ENCODE peak calls at places on chromosomes 16 and 17, in seven cellular contexts. M, G, J, O, T, Z and C are unnamed samples.

GRCh38 chr16:9521749-9522370 is 430.4 kb downstream of the HAPSTR1 start:
- DNase-seq in Z (no peak), T (no peak), J (no peak), M (peak; percentile 36), O (no peak), G (no peak), C (no peak)

GRCh38 chr16:88970539-88971065 is 6.4 kb downstream of the CBFA2T3 start:
- DNase-seq in Z (no peak), M (no peak), J (no peak), O (no peak), G (no peak), T (no peak), C (no peak)

GRCh38 chr17:14469971-14470370 is 169.1 kb downstream of the HS3ST3B1 start:
- DNase-seq in G (no peak), T (no peak), O (no peak), M (no peak), Z (no peak), J (no peak), C (no peak)

GRCh38 chr16:3674513-3675295 is 20.2 kb downstream of the DNASE1 start:
- DNase-seq in M (no peak), G (no peak), Z (no peak), J (no peak), O (no peak), T (no peak), C (no peak)

GRCh38 chr16:525520-526180 is 1.9 kb upstream of the CAPN15 start:
- DNase-seq in G (peak; percentile 72), Z (peak; percentile 62), M (no peak), J (no peak), O (no peak), T (peak; percentile 57), C (peak; percentile 81)

GRCh38 chr17:8643855-8644506 is 13.5 kb upstream of the MYH10 start:
- DNase-seq in Z (no peak), M (peak; percentile 79), T (no peak), O (no peak), G (no peak), J (no peak), C (no peak)

GRCh38 chr17:50272246-50272645 is 2.0 kb upstream of the TMEM92 start:
- DNase-seq in Z (no peak), T (no peak), M (no peak), O (peak; percentile 36), G (no peak), J (no peak), C (no peak)

GRCh38 chr16:79360267-79360666 is 240.3 kb downstream of the MAF start:
- DNase-seq in O (no peak), J (no peak), T (no peak), M (no peak), Z (no peak), G (no peak), C (no peak)

GRCh38 chr16:752008-752315 is 8.6 kb upstream of the MSLN start:
- DNase-seq in T (no peak), G (no peak), M (no peak), Z (no peak), J (no peak), O (no peak), C (no peak)

GRCh38 chr16:26963109-26963508 is 103.6 kb upstream of the C16orf82 start:
- DNase-seq in G (peak; percentile 12), Z (no peak), O (peak; percentile 27), M (peak; percentile 12), T (peak; percentile 8), J (peak; percentile 59), C (no peak)

GRCh38 chr17:44216173-44216572 is 3.3 kb downstream of the UBTF start:
- DNase-seq in Z (peak; percentile 71), M (no peak), O (no peak), T (no peak), J (no peak), G (no peak), C (no peak)

GRCh38 chr17:34099859-34100258 is 155.2 kb upstream of the CCL2 start:
- DNase-seq in M (no peak), T (no peak), O (no peak), Z (no peak), G (no peak), J (no peak), C (no peak)

GRCh38 chr17:64694207-64694606 is 32.1 kb upstream of the SMURF2 start:
- DNase-seq in T (peak; percentile 99), O (no peak), G (peak; percentile 87), Z (no peak), M (peak; percentile 98), J (no peak), C (no peak)

GRCh38 chr17:66275651-66276050 is 26.8 kb upstream of the PRKCA start:
- DNase-seq in O (no peak), T (peak; percentile 97), Z (no peak), G (peak; percentile 97), M (peak; percentile 80), J (no peak), C (peak; percentile 81)

GRCh38 chr16:5905935-5906334 is 808.3 kb upstream of the EEF2KMT start:
- DNase-seq in J (no peak), M (no peak), T (no peak), O (no peak), Z (no peak), G (no peak), C (no peak)

GRCh38 chr17:60640503-60640902 is 37.1 kb upstream of the BCAS3 start:
- DNase-seq in T (no peak), M (peak; percentile 50), J (no peak), O (no peak), Z (no peak), G (peak; percentile 49), C (no peak)

GRCh38 chr16:58516768-58517107 is 1.4 kb downstream of the SETD6 start:
- DNase-seq in T (no peak), Z (no peak), J (no peak), G (no peak), O (no peak), M (no peak), C (no peak)

GRCh38 chr16:86609661-86610060 is 31.3 kb downstream of the FOXL1 start:
- DNase-seq in Z (no peak), G (no peak), O (no peak), M (no peak), T (no peak), J (no peak), C (no peak)

GRCh38 chr17:49680314-49680713 is 2.4 kb upstream of the SPOP start:
- DNase-seq in Z (no peak), J (no peak), G (no peak), M (no peak), T (no peak), O (no peak), C (no peak)

GRCh38 chr16:89031715-89032659 is 55.0 kb upstream of the CBFA2T3 start:
- DNase-seq in O (no peak), M (no peak), G (no peak), Z (peak; percentile 71), T (no peak), J (no peak), C (no peak)

GRCh38 chr17:69943058-69943457 is 132.0 kb upstream of the KCNJ16 start:
- DNase-seq in G (no peak), J (no peak), M (no peak), Z (no peak), T (no peak), O (no peak), C (no peak)

GRCh38 chr16:62068747-62069146 is 32.5 kb upstream of the CDH8 start:
- DNase-seq in G (peak; percentile 24), M (peak; percentile 20), Z (no peak), O (peak; percentile 7), J (peak; percentile 48), T (no peak), C (no peak)

GRCh38 chr17:68792042-68792685 is 163.0 kb downstream of the ABCA8 start:
- DNase-seq in G (no peak), O (no peak), Z (no peak), M (no peak), T (no peak), J (no peak), C (no peak)

GRCh38 chr17:16969931-16970906 is 1.7 kb downstream of the TNFRSF13B start:
- DNase-seq in Z (no peak), O (no peak), T (no peak), J (no peak), G (no peak), M (no peak), C (no peak)

GRCh38 chr17:22267019-22267418 is 574.7 kb downstream of the KCNJ18 start:
- DNase-seq in M (no peak), Z (no peak), O (no peak), T (no peak), G (no peak), J (no peak), C (no peak)
- H3K9me3 ChIP-seq in M (no peaks in the 10 kb centered on the region), Z (no peaks in the 10 kb centered on the region), O (no peaks in the 10 kb centered on the region), T (peaks cover 28% of the 10 kb centered on the region), G (no peaks in the 10 kb centered on the region), J (no peaks in the 10 kb centered on the region), C (no peaks in the 10 kb centered on the region)

DNA sequence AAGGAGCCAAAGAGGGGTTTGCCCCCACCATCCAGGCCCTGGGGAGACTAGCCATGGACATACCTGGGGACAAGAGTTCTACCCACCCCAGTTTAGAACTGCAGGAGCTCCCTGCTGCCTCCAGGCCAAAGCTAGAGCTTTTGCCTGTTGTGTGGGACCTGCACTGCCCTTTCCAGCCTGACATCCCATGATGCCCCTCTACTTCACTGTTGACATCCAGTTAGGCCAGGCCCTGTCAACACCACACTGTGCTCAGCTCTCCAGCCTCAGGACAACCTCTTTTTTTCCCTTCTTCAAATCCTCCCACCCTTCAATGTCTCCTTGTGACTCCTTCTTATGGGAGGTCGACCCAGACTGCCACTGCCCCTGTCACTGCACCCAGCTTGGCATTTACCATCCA is 19.8 kb upstream of the CBFB start:
- DNase-seq in Z (no peak), O (no peak), J (no peak), T (no peak), M (no peak), G (no peak), C (no peak)
- TF ChIP-seq REST in Z (no peak), O (no peak), J (no peak), T (no peak), M (no peak), G (no peak), C (no peak)

GRCh38 chr17:47295874-47296255 is 27.9 kb upstream of the EFCAB13 start:
- DNase-seq in J (no peak), O (no peak), G (no peak), Z (no peak), T (no peak), M (no peak), C (no peak)
- H3K9me3 ChIP-seq in J (no peaks in the 10 kb centered on the region), O (no peaks in the 10 kb centered on the region), G (no peaks in the 10 kb centered on the region), Z (no peaks in the 10 kb centered on the region), T (no peaks in the 10 kb centered on the region), M (no peaks in the 10 kb centered on the region), C (no peaks in the 10 kb centered on the region)

DNA sequence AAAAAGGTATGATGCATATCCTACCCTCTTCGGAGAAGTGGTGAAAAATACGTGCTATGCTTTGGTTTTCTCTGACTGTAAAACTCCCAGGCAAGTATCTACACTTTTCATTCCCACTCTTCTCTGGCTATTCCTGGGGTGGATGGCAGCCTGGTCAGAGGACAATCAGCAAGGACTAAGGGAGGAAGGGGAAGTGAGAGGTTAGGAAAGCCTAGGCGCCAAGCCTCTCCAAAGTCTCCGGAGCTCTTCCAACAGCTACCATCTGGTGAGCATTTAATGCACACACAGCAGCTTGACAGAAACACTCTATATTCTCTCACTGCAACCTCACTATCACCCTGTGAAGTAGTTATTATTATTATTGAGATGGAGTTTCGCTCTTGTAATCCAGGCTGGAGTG is 65.0 kb downstream of the WSCD1 start:
- DNase-seq in M (no peak), G (no peak), T (no peak), O (no peak), J (no peak), Z (no peak), C (no peak)
- TF ChIP-seq REST in M (no peak), G (no peak), T (no peak), O (no peak), J (no peak), Z (no peak), C (no peak)

GRCh38 chr16:35447010-35447558 is 1987.7 kb downstream of the TP53TG3F start:
- DNase-seq in O (no peak), M (no peak), T (no peak), Z (no peak), G (no peak), J (no peak), C (no peak)
- H3K9me3 ChIP-seq in O (no peaks in the 10 kb centered on the region), M (peaks cover 100% of the 10 kb centered on the region), T (peaks cover 43% of the 10 kb centered on the region), Z (peaks cover 4% of the 10 kb centered on the region), G (peaks cover 9% of the 10 kb centered on the region), J (no peaks in the 10 kb centered on the region), C (no peaks in the 10 kb centered on the region)